ENCODE peak calls at places on chromosomes 12 and 14, in eight cellular contexts. F, A, M, E, G, Z, D and L are unnamed samples.

GRCh38 chr14:102474934-102475333 is 34.6 kb downstream of the ANKRD9 start:
- DNase-seq in F (no peak), A (no peak), M (no peak), E (no peak), G (peak), Z (no peak), D (peak), L (peak)

GRCh38 chr12:72209096-72209495 is 63.1 kb upstream of the TRHDE start:
- DNase-seq in F (no peak), A (no peak), M (no peak), E (no peak), G (no peak), Z (no peak), D (no peak), L (no peak)

GRCh38 chr12:6452245-6452731 is 446 bp downstream of the TAPBPL start:
- DNase-seq in F (no peak), A (peak), M (peak), E (no peak), G (no peak), Z (peak), D (no peak), L (no peak)

GRCh38 chr14:75123991-75124390 is 2.9 kb downstream of the NEK9 start:
- DNase-seq in F (no peak), A (peak), M (no peak), E (no peak), G (no peak), Z (peak), D (no peak), L (no peak)

GRCh38 chr12:15001733-15002471 is 29.1 kb downstream of the PDE6H start:
- DNase-seq in F (no peak), A (no peak), M (peak), E (peak), G (peak), Z (no peak), D (no peak), L (peak)

GRCh38 chr14:33788116-33788515 is 162.8 kb downstream of the EGLN3 start:
- DNase-seq in F (no peak), A (no peak), M (no peak), E (peak), G (no peak), Z (no peak), D (no peak), L (no peak)

GRCh38 chr14:96624661-96625435 is 122.7 kb downstream of the PAPOLA start:
- DNase-seq in F (no peak), A (no peak), M (peak), E (peak), G (no peak), Z (no peak), D (no peak), L (no peak)

GRCh38 chr12:1881301-1881700 is 37.2 kb downstream of the CACNA2D4 start:
- DNase-seq in F (no peak), A (no peak), M (no peak), E (no peak), G (no peak), Z (no peak), D (no peak), L (no peak)

GRCh38 chr14:96221109-96221650 is 16.5 kb downstream of the BDKRB2 start:
- DNase-seq in F (no peak), A (no peak), M (no peak), E (no peak), G (no peak), Z (no peak), D (no peak), L (no peak)